ENCODE peak calls at places on chromosomes 16 and 17, in ten cellular contexts. One of them, this sample, is unnamed.

GRCh38 chr17:81082177-81083073 is 47.5 kb downstream of the BAIAP2 start:
- DNase-seq in left lung: peak; percentile 73
- DNase-seq in uterus: no peak
- DNase-seq in RWPE1: no peak
- DNase-seq in cardiac muscle cell: no peak
- DNase-seq in kidney: no peak
- DNase-seq in progenitor cell of endocrine pancreas: no peak
- DNase-seq in nephron progenitor cell: no peak
- DNase-seq in neural crest cell: no peak
- DNase-seq in endodermal cell: no peak
- DNase-seq in this sample: no peak

GRCh38 chr16:66935319-66936011 is at the start of gene CES2:
- DNase-seq in left lung: peak; percentile 69
- DNase-seq in uterus: no peak
- DNase-seq in RWPE1: peak; percentile 97
- DNase-seq in cardiac muscle cell: no peak
- DNase-seq in kidney: peak; percentile 91
- DNase-seq in progenitor cell of endocrine pancreas: no peak
- DNase-seq in nephron progenitor cell: peak; percentile 51
- DNase-seq in neural crest cell: no peak
- DNase-seq in endodermal cell: peak; percentile 68
- DNase-seq in this sample: no peak

GRCh38 chr16:6020162-6020980 is 922.8 kb upstream of the EEF2KMT start:
- DNase-seq in left lung: no peak
- DNase-seq in uterus: no peak
- DNase-seq in RWPE1: no peak
- DNase-seq in cardiac muscle cell: peak; percentile 4
- DNase-seq in kidney: no peak
- DNase-seq in progenitor cell of endocrine pancreas: no peak
- DNase-seq in nephron progenitor cell: peak; percentile 33
- DNase-seq in neural crest cell: no peak
- DNase-seq in endodermal cell: peak; percentile 65
- DNase-seq in this sample: no peak

GRCh38 chr17:11598274-11599221 is at the start of gene DNAH9:
- DNase-seq in left lung: peak; percentile 94
- DNase-seq in uterus: peak; percentile 98
- DNase-seq in RWPE1: peak; percentile 4
- DNase-seq in cardiac muscle cell: peak; percentile 99
- DNase-seq in kidney: peak; percentile 99
- DNase-seq in progenitor cell of endocrine pancreas: peak; percentile 90
- DNase-seq in nephron progenitor cell: peak; percentile 99
- DNase-seq in neural crest cell: peak; percentile 92
- DNase-seq in endodermal cell: peak; percentile 100
- DNase-seq in this sample: peak; percentile 94

GRCh38 chr16:53130193-53131049 is 75.6 kb downstream of the CHD9 start:
- DNase-seq in left lung: peak; percentile 97
- DNase-seq in uterus: peak; percentile 95
- DNase-seq in RWPE1: peak; percentile 96
- DNase-seq in cardiac muscle cell: peak; percentile 98
- DNase-seq in kidney: peak; percentile 99
- DNase-seq in progenitor cell of endocrine pancreas: peak; percentile 96
- DNase-seq in nephron progenitor cell: peak; percentile 97
- DNase-seq in neural crest cell: peak; percentile 92
- DNase-seq in endodermal cell: peak; percentile 97
- DNase-seq in this sample: peak; percentile 85

GRCh38 chr17:81549031-81549557 is 3.1 kb downstream of the FAAP100 start:
- DNase-seq in left lung: no peak
- DNase-seq in uterus: no peak
- DNase-seq in RWPE1: no peak
- DNase-seq in cardiac muscle cell: no peak
- DNase-seq in kidney: peak; percentile 77
- DNase-seq in progenitor cell of endocrine pancreas: no peak
- DNase-seq in nephron progenitor cell: no peak
- DNase-seq in neural crest cell: no peak
- DNase-seq in endodermal cell: no peak
- DNase-seq in this sample: no peak

GRCh38 chr17:75270218-75270965 is 639 bp downstream of the MIF4GD start:
- DNase-seq in left lung: peak; percentile 72
- DNase-seq in uterus: peak; percentile 60
- DNase-seq in RWPE1: peak; percentile 74
- DNase-seq in cardiac muscle cell: peak; percentile 79
- DNase-seq in kidney: peak; percentile 88
- DNase-seq in progenitor cell of endocrine pancreas: peak; percentile 46
- DNase-seq in nephron progenitor cell: peak; percentile 67
- DNase-seq in neural crest cell: peak; percentile 52
- DNase-seq in endodermal cell: peak; percentile 90
- DNase-seq in this sample: peak; percentile 46

GRCh38 chr17:30021708-30022317 is 80.4 kb downstream of the EFCAB5 start:
- DNase-seq in left lung: no peak
- DNase-seq in uterus: no peak
- DNase-seq in RWPE1: peak; percentile 51
- DNase-seq in cardiac muscle cell: peak; percentile 67
- DNase-seq in kidney: no peak
- DNase-seq in progenitor cell of endocrine pancreas: no peak
- DNase-seq in nephron progenitor cell: peak; percentile 14
- DNase-seq in neural crest cell: peak; percentile 31
- DNase-seq in endodermal cell: peak; percentile 71
- DNase-seq in this sample: no peak

GRCh38 chr17:354651-355556 is 2.3 kb upstream of the RPH3AL start:
- DNase-seq in left lung: no peak
- DNase-seq in uterus: no peak
- DNase-seq in RWPE1: no peak
- DNase-seq in cardiac muscle cell: peak; percentile 31
- DNase-seq in kidney: peak; percentile 87
- DNase-seq in progenitor cell of endocrine pancreas: no peak
- DNase-seq in nephron progenitor cell: peak; percentile 44
- DNase-seq in neural crest cell: no peak
- DNase-seq in endodermal cell: no peak
- DNase-seq in this sample: no peak

GRCh38 chr17:57783338-57783742 is 38.2 kb upstream of the CCDC182 start:
- DNase-seq in left lung: peak; percentile 62
- DNase-seq in uterus: peak; percentile 36
- DNase-seq in RWPE1: peak; percentile 44
- DNase-seq in cardiac muscle cell: peak; percentile 87
- DNase-seq in kidney: peak; percentile 87
- DNase-seq in progenitor cell of endocrine pancreas: peak; percentile 86
- DNase-seq in nephron progenitor cell: peak; percentile 96
- DNase-seq in neural crest cell: peak; percentile 97
- DNase-seq in endodermal cell: peak; percentile 100
- DNase-seq in this sample: peak; percentile 56

GRCh38 chr16:76956801-76957200 is 234.2 kb upstream of the MON1B start:
- DNase-seq in left lung: no peak
- DNase-seq in uterus: no peak
- DNase-seq in RWPE1: no peak
- DNase-seq in cardiac muscle cell: no peak
- DNase-seq in kidney: no peak
- DNase-seq in progenitor cell of endocrine pancreas: no peak
- DNase-seq in nephron progenitor cell: no peak
- DNase-seq in neural crest cell: no peak
- DNase-seq in endodermal cell: no peak
- DNase-seq in this sample: no peak

GRCh38 chr16:88613293-88613692 is 25.1 kb upstream of the IL17C start:
- DNase-seq in left lung: no peak
- DNase-seq in uterus: no peak
- DNase-seq in RWPE1: no peak
- DNase-seq in cardiac muscle cell: no peak
- DNase-seq in kidney: no peak
- DNase-seq in progenitor cell of endocrine pancreas: no peak
- DNase-seq in nephron progenitor cell: no peak
- DNase-seq in neural crest cell: no peak
- DNase-seq in endodermal cell: no peak
- DNase-seq in this sample: no peak

GRCh38 chr16:4626396-4626795 is 1.8 kb downstream of the MGRN1 start:
- DNase-seq in left lung: no peak
- DNase-seq in uterus: no peak
- DNase-seq in RWPE1: no peak
- DNase-seq in cardiac muscle cell: no peak
- DNase-seq in kidney: no peak
- DNase-seq in progenitor cell of endocrine pancreas: no peak
- DNase-seq in nephron progenitor cell: no peak
- DNase-seq in neural crest cell: no peak
- DNase-seq in endodermal cell: no peak
- DNase-seq in this sample: no peak

GRCh38 chr16:87080571-87081167 is 236.5 kb downstream of the C16orf95 start:
- DNase-seq in left lung: no peak
- DNase-seq in uterus: no peak
- DNase-seq in RWPE1: no peak
- DNase-seq in cardiac muscle cell: no peak
- DNase-seq in kidney: no peak
- DNase-seq in progenitor cell of endocrine pancreas: no peak
- DNase-seq in nephron progenitor cell: no peak
- DNase-seq in neural crest cell: no peak
- DNase-seq in endodermal cell: no peak
- DNase-seq in this sample: no peak

DNA sequence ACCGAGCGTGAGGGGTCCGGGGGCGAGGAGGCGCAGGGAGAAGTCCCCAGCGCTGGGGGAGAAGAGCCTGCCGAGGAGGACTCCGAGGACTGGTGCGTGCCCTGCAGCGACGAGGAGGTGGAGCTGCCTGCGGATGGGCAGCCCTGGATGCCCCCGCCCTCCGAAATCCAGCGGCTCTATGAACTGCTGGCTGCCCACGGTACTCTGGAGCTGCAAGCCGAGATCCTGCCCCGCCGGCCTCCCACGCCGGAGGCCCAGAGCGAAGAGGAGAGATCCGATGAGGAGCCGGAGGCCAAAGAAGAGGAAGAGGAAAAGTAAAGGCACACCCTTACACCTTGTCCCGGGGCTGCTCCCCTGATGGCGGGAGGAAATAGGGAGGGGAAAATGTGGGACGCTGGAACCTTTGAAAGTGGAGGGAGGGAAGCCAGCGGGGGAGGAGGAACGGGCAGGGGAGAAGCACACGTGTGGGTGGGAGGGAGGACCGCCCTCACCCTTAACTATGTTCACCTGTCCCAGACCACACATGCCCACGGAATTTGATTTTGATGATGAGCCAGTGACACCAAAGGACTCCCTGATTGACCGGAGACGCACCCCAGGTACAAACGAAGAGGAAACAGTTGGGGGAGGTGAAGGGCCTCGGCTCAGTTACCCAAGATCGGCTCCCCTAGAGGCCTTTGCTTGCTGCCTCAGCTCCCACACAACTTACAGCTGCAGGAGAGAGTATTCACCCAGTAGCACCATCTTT is 916 bp downstream of the PAGR1 start:
- DNase-seq in left lung: peak; percentile 75
- DNase-seq in uterus: peak; percentile 65
- DNase-seq in RWPE1: peak; percentile 49
- DNase-seq in cardiac muscle cell: peak; percentile 73
- DNase-seq in kidney: peak; percentile 93
- DNase-seq in progenitor cell of endocrine pancreas: no peak
- DNase-seq in nephron progenitor cell: peak; percentile 62
- DNase-seq in neural crest cell: peak; percentile 42
- DNase-seq in endodermal cell: peak; percentile 85
- DNase-seq in this sample: no peak
- TF ChIP-seq CTCF in left lung: no peak
- TF ChIP-seq CTCF in uterus: no peak
- TF ChIP-seq CTCF in RWPE1: no peak
- TF ChIP-seq CTCF in cardiac muscle cell: no peak
- TF ChIP-seq CTCF in kidney: no peak
- TF ChIP-seq CTCF in progenitor cell of endocrine pancreas: peak; percentile 13
- TF ChIP-seq CTCF in nephron progenitor cell: no peak
- TF ChIP-seq CTCF in neural crest cell: peak; percentile 16
- TF ChIP-seq CTCF in endodermal cell: peak; percentile 51
- TF ChIP-seq CTCF in this sample: no peak

DNA sequence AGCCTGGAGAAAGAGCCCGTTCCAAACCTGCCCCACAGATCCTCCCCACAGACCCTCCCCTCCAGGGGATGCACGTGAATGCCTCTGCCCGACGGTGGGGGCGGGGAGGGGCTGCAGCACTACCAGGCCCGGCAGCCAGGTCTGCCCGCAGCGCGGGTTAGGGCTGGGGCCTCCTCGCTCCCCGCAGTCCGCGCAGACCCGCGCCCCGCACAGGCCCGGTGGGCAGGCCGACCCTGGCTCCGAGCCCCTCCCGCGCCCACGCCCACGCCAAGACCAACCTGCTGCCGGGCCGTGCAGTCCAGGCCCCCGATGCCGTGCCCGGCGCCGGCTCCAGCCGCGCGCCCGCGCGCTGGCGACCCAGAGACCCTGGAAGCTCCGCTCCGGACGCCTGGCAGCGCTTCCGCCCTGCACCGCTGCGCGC is at the start of gene RPUSD1:
- DNase-seq in left lung: no peak
- DNase-seq in uterus: no peak
- DNase-seq in RWPE1: no peak
- DNase-seq in cardiac muscle cell: no peak
- DNase-seq in kidney: no peak
- DNase-seq in progenitor cell of endocrine pancreas: peak; percentile 43
- DNase-seq in nephron progenitor cell: no peak
- DNase-seq in neural crest cell: no peak
- DNase-seq in endodermal cell: no peak
- DNase-seq in this sample: no peak
- TF ChIP-seq CTCF in left lung: no peak
- TF ChIP-seq CTCF in uterus: no peak
- TF ChIP-seq CTCF in RWPE1: no peak
- TF ChIP-seq CTCF in cardiac muscle cell: no peak
- TF ChIP-seq CTCF in kidney: no peak
- TF ChIP-seq CTCF in progenitor cell of endocrine pancreas: no peak
- TF ChIP-seq CTCF in nephron progenitor cell: no peak
- TF ChIP-seq CTCF in neural crest cell: no peak
- TF ChIP-seq CTCF in endodermal cell: no peak
- TF ChIP-seq CTCF in this sample: no peak

DNA sequence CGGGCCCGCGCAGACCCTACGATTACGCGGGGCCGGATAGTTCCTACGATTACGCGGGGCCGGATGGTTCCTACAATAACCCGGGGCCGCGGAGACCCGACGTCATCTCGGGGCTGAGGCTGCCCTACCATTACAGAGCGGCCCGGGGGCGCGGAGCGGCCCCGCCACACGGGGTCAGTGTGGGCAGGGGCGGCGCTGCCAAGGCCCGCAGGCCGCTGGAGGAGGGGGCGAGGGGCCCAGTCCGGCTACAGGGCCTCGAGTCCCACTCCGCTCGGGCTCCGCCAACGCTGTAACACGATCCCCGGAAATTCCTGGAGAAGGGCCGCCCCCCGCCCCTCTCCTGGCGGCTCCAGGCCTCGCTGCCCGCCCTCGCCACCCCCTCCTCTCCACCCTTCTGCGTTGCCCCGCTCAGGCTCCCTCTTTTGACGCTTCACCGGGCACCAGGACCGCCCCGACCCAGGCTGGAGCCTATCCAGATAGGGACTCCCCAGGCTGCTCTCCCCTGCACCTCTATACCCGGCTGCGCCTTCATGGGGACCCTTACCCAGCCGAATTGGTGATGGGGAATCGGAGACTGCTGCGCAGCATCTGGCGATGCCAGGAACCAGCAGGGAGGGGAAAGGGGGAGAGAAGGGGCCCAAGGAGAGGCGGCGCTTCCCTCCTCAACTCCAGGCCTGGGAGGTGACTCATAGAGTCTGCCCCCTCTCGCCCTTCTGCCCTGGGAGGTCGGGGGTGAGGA is at the start of gene RAB34:
- DNase-seq in left lung: peak; percentile 85
- DNase-seq in uterus: peak; percentile 87
- DNase-seq in RWPE1: peak; percentile 66
- DNase-seq in cardiac muscle cell: peak; percentile 97
- DNase-seq in kidney: peak; percentile 95
- DNase-seq in progenitor cell of endocrine pancreas: peak; percentile 87
- DNase-seq in nephron progenitor cell: peak; percentile 94
- DNase-seq in neural crest cell: peak; percentile 73
- DNase-seq in endodermal cell: peak; percentile 99
- DNase-seq in this sample: no peak
- TF ChIP-seq CTCF in left lung: no peak
- TF ChIP-seq CTCF in uterus: peak; percentile 41
- TF ChIP-seq CTCF in RWPE1: peak; percentile 44
- TF ChIP-seq CTCF in cardiac muscle cell: peak; percentile 26
- TF ChIP-seq CTCF in kidney: peak; percentile 27
- TF ChIP-seq CTCF in progenitor cell of endocrine pancreas: peak; percentile 70
- TF ChIP-seq CTCF in nephron progenitor cell: peak; percentile 53
- TF ChIP-seq CTCF in neural crest cell: peak; percentile 60
- TF ChIP-seq CTCF in endodermal cell: peak; percentile 70
- TF ChIP-seq CTCF in this sample: no peak

GRCh38 chr16:15610369-15610871 is 32.5 kb downstream of the MARF1 start:
- DNase-seq in left lung: no peak
- DNase-seq in uterus: no peak
- DNase-seq in RWPE1: no peak
- DNase-seq in cardiac muscle cell: no peak
- DNase-seq in kidney: no peak
- DNase-seq in progenitor cell of endocrine pancreas: no peak
- DNase-seq in nephron progenitor cell: no peak
- DNase-seq in neural crest cell: no peak
- DNase-seq in endodermal cell: no peak
- DNase-seq in this sample: no peak
- TF ChIP-seq CTCF in left lung: no peak
- TF ChIP-seq CTCF in uterus: no peak
- TF ChIP-seq CTCF in RWPE1: no peak
- TF ChIP-seq CTCF in cardiac muscle cell: no peak
- TF ChIP-seq CTCF in kidney: no peak
- TF ChIP-seq CTCF in progenitor cell of endocrine pancreas: no peak
- TF ChIP-seq CTCF in nephron progenitor cell: no peak
- TF ChIP-seq CTCF in neural crest cell: no peak
- TF ChIP-seq CTCF in endodermal cell: no peak
- TF ChIP-seq CTCF in this sample: no peak